ENCODE peak calls at places on chromosomes 6 and 20, in four cellular contexts. N, P, Q and I are unnamed samples.

GRCh38 chr6:26056583-26057350 is 30.5 kb upstream of the HFE start:
- DNase-seq in N (peak), P (peak), Q (peak), I (no peak)

GRCh38 chr20:34269996-34270627 is 28.9 kb downstream of the ASIP start:
- DNase-seq in N (peak), P (peak), Q (peak), I (no peak)

GRCh38 chr6:157774153-157775135 is 48.6 kb upstream of the SNX9 start:
- DNase-seq in N (no peak), P (no peak), Q (peak), I (no peak)

GRCh38 chr6:114339706-114340105 is 3.1 kb downstream of the HS3ST5 start:
- DNase-seq in N (no peak), P (peak), Q (no peak), I (no peak)

GRCh38 chr6:110158479-110158878 is 21.0 kb downstream of the WASF1 start:
- DNase-seq in N (no peak), P (no peak), Q (no peak), I (no peak)

GRCh38 chr20:47872341-47872740 is 87.1 kb upstream of the SULF2 start:
- DNase-seq in N (no peak), P (no peak), Q (peak), I (no peak)

GRCh38 chr6:45464685-45465084 is 87.0 kb upstream of the SUPT3H start:
- DNase-seq in N (no peak), P (no peak), Q (no peak), I (no peak)

GRCh38 chr6:82365011-82365751 is 1.6 kb downstream of the TPBG start:
- DNase-seq in N (peak), P (peak), Q (peak), I (no peak)

GRCh38 chr20:35772563-35773058 is 796 bp downstream of the PHF20 start:
- DNase-seq in N (no peak), P (no peak), Q (peak), I (no peak)

GRCh38 chr6:109762769-109763450 is 71.8 kb downstream of the FIG4 start:
- DNase-seq in N (no peak), P (peak), Q (no peak), I (no peak)

GRCh38 chr6:24431045-24431451 is 28.3 kb downstream of the MRS2 start:
- DNase-seq in N (no peak), P (peak), Q (no peak), I (peak)

GRCh38 chr6:165091121-165091785 is 218.2 kb downstream of the C6orf118 start:
- DNase-seq in N (no peak), P (no peak), Q (no peak), I (no peak)

GRCh38 chr6:111799576-111800467 is 73.4 kb downstream of the FYN start:
- DNase-seq in N (no peak), P (no peak), Q (no peak), I (no peak)

GRCh38 chr6:105087571-105088211 is 92.1 kb downstream of the POPDC3 start:
- DNase-seq in N (peak), P (peak), Q (peak), I (peak)

GRCh38 chr6:37539706-37540352 is 40.1 kb upstream of the CCDC167 start:
- DNase-seq in N (no peak), P (no peak), Q (no peak), I (no peak)

GRCh38 chr20:9989066-9989724 is 45.6 kb upstream of the ANKEF1 start:
- DNase-seq in N (peak), P (peak), Q (no peak), I (no peak)

GRCh38 chr6:159533568-159533967 is 159.5 kb downstream of the SOD2 start:
- DNase-seq in N (peak), P (peak), Q (no peak), I (peak)

GRCh38 chr6:130027948-130028347 is 9.6 kb downstream of the L3MBTL3 start:
- DNase-seq in N (no peak), P (no peak), Q (no peak), I (no peak)

GRCh38 chr20:4455301-4455701 is 266.4 kb upstream of the PRND start:
- DNase-seq in N (no peak), P (no peak), Q (no peak), I (no peak)

GRCh38 chr6:121479486-121480098 is 44.1 kb downstream of the GJA1 start:
- DNase-seq in N (no peak), P (no peak), Q (no peak), I (no peak)

GRCh38 chr6:72933216-72933615 is 292.1 kb downstream of the KHDC1L start:
- DNase-seq in N (no peak), P (no peak), Q (no peak), I (no peak)

DNA sequence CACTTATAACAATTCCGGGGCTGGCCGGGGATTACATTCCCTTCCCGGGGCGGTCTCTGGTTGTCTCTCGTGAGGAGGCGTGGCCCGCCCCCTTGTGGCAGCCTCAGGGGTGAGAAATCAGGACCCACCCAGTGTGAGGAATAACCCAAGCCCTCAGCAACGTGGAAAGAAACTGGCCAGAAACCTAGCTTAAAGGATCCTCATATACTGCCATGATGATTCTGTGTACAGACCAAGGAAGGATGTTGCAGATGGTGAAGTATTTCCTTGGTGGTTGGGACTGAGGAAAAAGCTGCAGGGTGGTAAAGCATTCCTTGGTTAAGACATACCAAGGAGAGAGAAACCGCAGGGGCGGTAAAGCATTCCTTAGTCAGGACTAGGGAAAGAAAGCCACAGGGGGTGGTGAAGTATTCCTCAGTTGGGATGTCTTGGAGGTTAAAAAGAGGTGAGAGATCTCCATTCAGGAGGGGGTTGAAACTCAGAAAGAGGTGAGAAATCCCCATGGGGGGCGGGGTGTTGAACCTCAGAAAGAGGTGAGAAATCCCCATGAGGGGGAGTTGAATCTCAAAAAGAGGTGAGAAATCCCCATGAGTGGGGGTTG is 238.2 kb downstream of the RNGTT start:
- DNase-seq in N (no peak), P (peak), Q (no peak), I (no peak)
- TF ChIP-seq CTCF in N (no peak), P (peak), Q (no peak), I (peak)

GRCh38 chr6:91276315-91276714 is 689.4 kb upstream of the MAP3K7 start:
- DNase-seq in N (no peak), P (peak), Q (no peak), I (no peak)
- TF ChIP-seq CTCF in N (no peak), P (peak), Q (no peak), I (no peak)

GRCh38 chr20:24773751-24774201 is 175.3 kb upstream of the CST7 start:
- DNase-seq in N (peak), P (peak), Q (no peak), I (peak)
- TF ChIP-seq CTCF in N (no peak), P (no peak), Q (no peak), I (no peak)

DNA sequence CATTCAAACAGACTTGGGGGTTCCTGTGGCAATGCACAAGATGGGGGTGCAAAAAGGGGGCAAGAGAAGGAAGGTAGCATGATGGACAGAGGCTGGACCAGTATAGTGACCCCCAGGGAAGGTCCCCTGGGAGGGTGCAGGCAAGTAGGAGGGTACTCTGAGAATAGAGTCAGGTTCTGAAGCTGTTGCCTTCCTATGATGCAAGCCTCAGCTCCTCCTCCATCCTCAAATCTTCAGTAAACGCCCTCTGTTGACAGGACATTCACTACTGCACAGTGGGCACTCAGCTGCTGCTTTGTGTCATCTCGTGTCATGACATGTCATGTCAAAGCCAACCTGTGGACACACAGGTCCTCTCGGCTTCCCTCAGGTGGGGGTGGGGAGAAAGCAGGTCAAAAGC is 5.8 kb upstream of the SDCBP2 start:
- DNase-seq in N (no peak), P (no peak), Q (no peak), I (no peak)
- TF ChIP-seq CTCF in N (no peak), P (no peak), Q (no peak), I (no peak)

GRCh38 chr20:46171909-46172308 is 53.8 kb downstream of the CD40 start:
- DNase-seq in N (no peak), P (no peak), Q (no peak), I (no peak)
- TF ChIP-seq CTCF in N (no peak), P (no peak), Q (no peak), I (no peak)

GRCh38 chr6:30686908-30687658 is 638 bp upstream of the PPP1R18 start:
- DNase-seq in N (peak), P (peak), Q (peak), I (peak)

GRCh38 chr6:30689022-30689865 is 1.5 kb downstream of the NRM start:
- DNase-seq in N (no peak), P (no peak), Q (no peak), I (no peak)

GRCh38 chr6:30688569-30688968 is 2.1 kb upstream of the PPP1R18 start:
- DNase-seq in N (no peak), P (no peak), Q (no peak), I (no peak)

GRCh38 chr6:30685977-30686907 is at the start of gene PPP1R18:
- DNase-seq in N (peak), P (no peak), Q (peak), I (peak)

GRCh38 chr6:30687659-30688431 is 1.4 kb upstream of the PPP1R18 start:
- DNase-seq in N (no peak), P (peak), Q (peak), I (peak)
- TF ChIP-seq CTCF in N (peak), P (peak), Q (peak), I (peak)